ENCODE peak calls at places on chromosomes 6 and 20, in seven cellular contexts. One of them, this sample, is unnamed.

GRCh38 chr6:139588076-139588639 is 213.7 kb upstream of the CITED2 start:
- DNase-seq in GM10248: no peak
- DNase-seq in stimulated activated CD4-positive, alpha-beta T cell treated with anti-CD3 and anti-CD28 coated beads, Interleukin-15, amount 100 ng/mL, for 1 hour: no peak
- DNase-seq in stimulated activated naive CD4-positive, alpha-beta T cell: no peak
- DNase-seq in AG04449: no peak
- DNase-seq in activated T-helper 1 cell treated with anti-CD3 and anti-CD28 coated beads, Interleukin-2, amount 50 U/mL, for 16 hours: no peak
- DNase-seq in NCI-H1048: peak; percentile 7
- DNase-seq in this sample: no peak

GRCh38 chr6:91304506-91304905 is 717.6 kb upstream of the MAP3K7 start:
- DNase-seq in GM10248: no peak
- DNase-seq in stimulated activated CD4-positive, alpha-beta T cell treated with anti-CD3 and anti-CD28 coated beads, Interleukin-15, amount 100 ng/mL, for 1 hour: no peak
- DNase-seq in stimulated activated naive CD4-positive, alpha-beta T cell: no peak
- DNase-seq in AG04449: no peak
- DNase-seq in activated T-helper 1 cell treated with anti-CD3 and anti-CD28 coated beads, Interleukin-2, amount 50 U/mL, for 16 hours: no peak
- DNase-seq in NCI-H1048: no peak
- DNase-seq in this sample: no peak

GRCh38 chr20:36175475-36175995 is 21.0 kb downstream of the EPB41L1 start:
- DNase-seq in GM10248: no peak
- DNase-seq in stimulated activated CD4-positive, alpha-beta T cell treated with anti-CD3 and anti-CD28 coated beads, Interleukin-15, amount 100 ng/mL, for 1 hour: no peak
- DNase-seq in stimulated activated naive CD4-positive, alpha-beta T cell: no peak
- DNase-seq in AG04449: no peak
- DNase-seq in activated T-helper 1 cell treated with anti-CD3 and anti-CD28 coated beads, Interleukin-2, amount 50 U/mL, for 16 hours: no peak
- DNase-seq in NCI-H1048: no peak
- DNase-seq in this sample: no peak

GRCh38 chr6:139367810-139368321 is 6.6 kb downstream of the CITED2 start:
- DNase-seq in GM10248: no peak
- DNase-seq in stimulated activated CD4-positive, alpha-beta T cell treated with anti-CD3 and anti-CD28 coated beads, Interleukin-15, amount 100 ng/mL, for 1 hour: no peak
- DNase-seq in stimulated activated naive CD4-positive, alpha-beta T cell: no peak
- DNase-seq in AG04449: no peak
- DNase-seq in activated T-helper 1 cell treated with anti-CD3 and anti-CD28 coated beads, Interleukin-2, amount 50 U/mL, for 16 hours: no peak
- DNase-seq in NCI-H1048: no peak
- DNase-seq in this sample: no peak

GRCh38 chr6:83258517-83258916 is 65.4 kb downstream of the RWDD2A start:
- DNase-seq in GM10248: no peak
- DNase-seq in stimulated activated CD4-positive, alpha-beta T cell treated with anti-CD3 and anti-CD28 coated beads, Interleukin-15, amount 100 ng/mL, for 1 hour: no peak
- DNase-seq in stimulated activated naive CD4-positive, alpha-beta T cell: no peak
- DNase-seq in AG04449: no peak
- DNase-seq in activated T-helper 1 cell treated with anti-CD3 and anti-CD28 coated beads, Interleukin-2, amount 50 U/mL, for 16 hours: no peak
- DNase-seq in NCI-H1048: no peak
- DNase-seq in this sample: no peak

GRCh38 chr6:104754788-104755409 is 104.8 kb downstream of the HACE1 start:
- DNase-seq in GM10248: no peak
- DNase-seq in stimulated activated CD4-positive, alpha-beta T cell treated with anti-CD3 and anti-CD28 coated beads, Interleukin-15, amount 100 ng/mL, for 1 hour: no peak
- DNase-seq in stimulated activated naive CD4-positive, alpha-beta T cell: no peak
- DNase-seq in AG04449: no peak
- DNase-seq in activated T-helper 1 cell treated with anti-CD3 and anti-CD28 coated beads, Interleukin-2, amount 50 U/mL, for 16 hours: no peak
- DNase-seq in NCI-H1048: no peak
- DNase-seq in this sample: no peak

GRCh38 chr20:52493177-52493711 is 301.7 kb upstream of the ZFP64 start:
- DNase-seq in GM10248: no peak
- DNase-seq in stimulated activated CD4-positive, alpha-beta T cell treated with anti-CD3 and anti-CD28 coated beads, Interleukin-15, amount 100 ng/mL, for 1 hour: no peak
- DNase-seq in stimulated activated naive CD4-positive, alpha-beta T cell: no peak
- DNase-seq in AG04449: no peak
- DNase-seq in activated T-helper 1 cell treated with anti-CD3 and anti-CD28 coated beads, Interleukin-2, amount 50 U/mL, for 16 hours: no peak
- DNase-seq in NCI-H1048: no peak
- DNase-seq in this sample: no peak

GRCh38 chr20:63290677-63291472 is 2.1 kb upstream of the COL20A1 start:
- DNase-seq in GM10248: peak; percentile 86
- DNase-seq in stimulated activated CD4-positive, alpha-beta T cell treated with anti-CD3 and anti-CD28 coated beads, Interleukin-15, amount 100 ng/mL, for 1 hour: peak; percentile 27
- DNase-seq in stimulated activated naive CD4-positive, alpha-beta T cell: peak; percentile 57
- DNase-seq in AG04449: no peak
- DNase-seq in activated T-helper 1 cell treated with anti-CD3 and anti-CD28 coated beads, Interleukin-2, amount 50 U/mL, for 16 hours: peak; percentile 37
- DNase-seq in NCI-H1048: no peak
- DNase-seq in this sample: no peak

GRCh38 chr20:5156670-5157448 is 30.1 kb downstream of the CDS2 start:
- DNase-seq in GM10248: no peak
- DNase-seq in stimulated activated CD4-positive, alpha-beta T cell treated with anti-CD3 and anti-CD28 coated beads, Interleukin-15, amount 100 ng/mL, for 1 hour: no peak
- DNase-seq in stimulated activated naive CD4-positive, alpha-beta T cell: no peak
- DNase-seq in AG04449: no peak
- DNase-seq in activated T-helper 1 cell treated with anti-CD3 and anti-CD28 coated beads, Interleukin-2, amount 50 U/mL, for 16 hours: no peak
- DNase-seq in NCI-H1048: no peak
- DNase-seq in this sample: no peak

GRCh38 chr20:62606551-62607201 is 35.6 kb upstream of the SLCO4A1 start:
- DNase-seq in GM10248: no peak
- DNase-seq in stimulated activated CD4-positive, alpha-beta T cell treated with anti-CD3 and anti-CD28 coated beads, Interleukin-15, amount 100 ng/mL, for 1 hour: no peak
- DNase-seq in stimulated activated naive CD4-positive, alpha-beta T cell: no peak
- DNase-seq in AG04449: no peak
- DNase-seq in activated T-helper 1 cell treated with anti-CD3 and anti-CD28 coated beads, Interleukin-2, amount 50 U/mL, for 16 hours: no peak
- DNase-seq in NCI-H1048: no peak
- DNase-seq in this sample: no peak

GRCh38 chr20:1274485-1275313 is 8.6 kb downstream of the SNPH start:
- DNase-seq in GM10248: no peak
- DNase-seq in stimulated activated CD4-positive, alpha-beta T cell treated with anti-CD3 and anti-CD28 coated beads, Interleukin-15, amount 100 ng/mL, for 1 hour: no peak
- DNase-seq in stimulated activated naive CD4-positive, alpha-beta T cell: no peak
- DNase-seq in AG04449: no peak
- DNase-seq in activated T-helper 1 cell treated with anti-CD3 and anti-CD28 coated beads, Interleukin-2, amount 50 U/mL, for 16 hours: no peak
- DNase-seq in NCI-H1048: no peak
- DNase-seq in this sample: no peak

GRCh38 chr6:145798530-145798929 is 16.1 kb downstream of the FBXO30 start:
- DNase-seq in GM10248: no peak
- DNase-seq in stimulated activated CD4-positive, alpha-beta T cell treated with anti-CD3 and anti-CD28 coated beads, Interleukin-15, amount 100 ng/mL, for 1 hour: no peak
- DNase-seq in stimulated activated naive CD4-positive, alpha-beta T cell: no peak
- DNase-seq in AG04449: no peak
- DNase-seq in activated T-helper 1 cell treated with anti-CD3 and anti-CD28 coated beads, Interleukin-2, amount 50 U/mL, for 16 hours: no peak
- DNase-seq in NCI-H1048: no peak
- DNase-seq in this sample: no peak

GRCh38 chr6:116267879-116268588 is 11.7 kb downstream of the TSPYL1 start:
- DNase-seq in GM10248: no peak
- DNase-seq in stimulated activated CD4-positive, alpha-beta T cell treated with anti-CD3 and anti-CD28 coated beads, Interleukin-15, amount 100 ng/mL, for 1 hour: no peak
- DNase-seq in stimulated activated naive CD4-positive, alpha-beta T cell: no peak
- DNase-seq in AG04449: no peak
- DNase-seq in activated T-helper 1 cell treated with anti-CD3 and anti-CD28 coated beads, Interleukin-2, amount 50 U/mL, for 16 hours: no peak
- DNase-seq in NCI-H1048: no peak
- DNase-seq in this sample: no peak

GRCh38 chr6:164184410-164184809 is 769.9 kb downstream of the QKI start:
- DNase-seq in GM10248: no peak
- DNase-seq in stimulated activated CD4-positive, alpha-beta T cell treated with anti-CD3 and anti-CD28 coated beads, Interleukin-15, amount 100 ng/mL, for 1 hour: no peak
- DNase-seq in stimulated activated naive CD4-positive, alpha-beta T cell: no peak
- DNase-seq in AG04449: no peak
- DNase-seq in activated T-helper 1 cell treated with anti-CD3 and anti-CD28 coated beads, Interleukin-2, amount 50 U/mL, for 16 hours: no peak
- DNase-seq in NCI-H1048: no peak
- DNase-seq in this sample: no peak

GRCh38 chr6:40999498-41000070 is 39.4 kb downstream of the UNC5CL start:
- DNase-seq in GM10248: peak; percentile 59
- DNase-seq in stimulated activated CD4-positive, alpha-beta T cell treated with anti-CD3 and anti-CD28 coated beads, Interleukin-15, amount 100 ng/mL, for 1 hour: no peak
- DNase-seq in stimulated activated naive CD4-positive, alpha-beta T cell: no peak
- DNase-seq in AG04449: no peak
- DNase-seq in activated T-helper 1 cell treated with anti-CD3 and anti-CD28 coated beads, Interleukin-2, amount 50 U/mL, for 16 hours: no peak
- DNase-seq in NCI-H1048: no peak
- DNase-seq in this sample: no peak

GRCh38 chr6:30769853-30770160 is 25.5 kb upstream of the IER3 start:
- DNase-seq in GM10248: no peak
- DNase-seq in stimulated activated CD4-positive, alpha-beta T cell treated with anti-CD3 and anti-CD28 coated beads, Interleukin-15, amount 100 ng/mL, for 1 hour: no peak
- DNase-seq in stimulated activated naive CD4-positive, alpha-beta T cell: no peak
- DNase-seq in AG04449: no peak
- DNase-seq in activated T-helper 1 cell treated with anti-CD3 and anti-CD28 coated beads, Interleukin-2, amount 50 U/mL, for 16 hours: no peak
- DNase-seq in NCI-H1048: no peak
- DNase-seq in this sample: no peak

GRCh38 chr20:1688886-1689538 is 31.4 kb upstream of the SIRPG start:
- DNase-seq in GM10248: no peak
- DNase-seq in stimulated activated CD4-positive, alpha-beta T cell treated with anti-CD3 and anti-CD28 coated beads, Interleukin-15, amount 100 ng/mL, for 1 hour: no peak
- DNase-seq in stimulated activated naive CD4-positive, alpha-beta T cell: no peak
- DNase-seq in AG04449: no peak
- DNase-seq in activated T-helper 1 cell treated with anti-CD3 and anti-CD28 coated beads, Interleukin-2, amount 50 U/mL, for 16 hours: no peak
- DNase-seq in NCI-H1048: no peak
- DNase-seq in this sample: no peak

GRCh38 chr20:6699931-6700562 is 67.4 kb upstream of the BMP2 start:
- DNase-seq in GM10248: no peak
- DNase-seq in stimulated activated CD4-positive, alpha-beta T cell treated with anti-CD3 and anti-CD28 coated beads, Interleukin-15, amount 100 ng/mL, for 1 hour: no peak
- DNase-seq in stimulated activated naive CD4-positive, alpha-beta T cell: no peak
- DNase-seq in AG04449: no peak
- DNase-seq in activated T-helper 1 cell treated with anti-CD3 and anti-CD28 coated beads, Interleukin-2, amount 50 U/mL, for 16 hours: no peak
- DNase-seq in NCI-H1048: no peak
- DNase-seq in this sample: no peak

GRCh38 chr6:144434308-144434990 is 149.3 kb downstream of the UTRN start:
- DNase-seq in GM10248: no peak
- DNase-seq in stimulated activated CD4-positive, alpha-beta T cell treated with anti-CD3 and anti-CD28 coated beads, Interleukin-15, amount 100 ng/mL, for 1 hour: no peak
- DNase-seq in stimulated activated naive CD4-positive, alpha-beta T cell: no peak
- DNase-seq in AG04449: peak; percentile 65
- DNase-seq in activated T-helper 1 cell treated with anti-CD3 and anti-CD28 coated beads, Interleukin-2, amount 50 U/mL, for 16 hours: no peak
- DNase-seq in NCI-H1048: no peak
- DNase-seq in this sample: peak; percentile 37

GRCh38 chr6:26432622-26433021 is 7.7 kb upstream of the BTN3A3 start:
- DNase-seq in GM10248: no peak
- DNase-seq in stimulated activated CD4-positive, alpha-beta T cell treated with anti-CD3 and anti-CD28 coated beads, Interleukin-15, amount 100 ng/mL, for 1 hour: no peak
- DNase-seq in stimulated activated naive CD4-positive, alpha-beta T cell: no peak
- DNase-seq in AG04449: no peak
- DNase-seq in activated T-helper 1 cell treated with anti-CD3 and anti-CD28 coated beads, Interleukin-2, amount 50 U/mL, for 16 hours: no peak
- DNase-seq in NCI-H1048: no peak
- DNase-seq in this sample: no peak

GRCh38 chr6:45696738-45697137 is 318.9 kb downstream of the CLIC5 start:
- DNase-seq in GM10248: no peak
- DNase-seq in stimulated activated CD4-positive, alpha-beta T cell treated with anti-CD3 and anti-CD28 coated beads, Interleukin-15, amount 100 ng/mL, for 1 hour: no peak
- DNase-seq in stimulated activated naive CD4-positive, alpha-beta T cell: no peak
- DNase-seq in AG04449: no peak
- DNase-seq in activated T-helper 1 cell treated with anti-CD3 and anti-CD28 coated beads, Interleukin-2, amount 50 U/mL, for 16 hours: no peak
- DNase-seq in NCI-H1048: no peak
- DNase-seq in this sample: no peak

GRCh38 chr6:150346346-150346745 is 22.5 kb upstream of the IYD start:
- DNase-seq in GM10248: no peak
- DNase-seq in stimulated activated CD4-positive, alpha-beta T cell treated with anti-CD3 and anti-CD28 coated beads, Interleukin-15, amount 100 ng/mL, for 1 hour: no peak
- DNase-seq in stimulated activated naive CD4-positive, alpha-beta T cell: no peak
- DNase-seq in AG04449: no peak
- DNase-seq in activated T-helper 1 cell treated with anti-CD3 and anti-CD28 coated beads, Interleukin-2, amount 50 U/mL, for 16 hours: no peak
- DNase-seq in NCI-H1048: no peak
- DNase-seq in this sample: no peak

GRCh38 chr6:15473741-15474161 is 189.1 kb downstream of the DTNBP1 start:
- DNase-seq in GM10248: no peak
- DNase-seq in stimulated activated CD4-positive, alpha-beta T cell treated with anti-CD3 and anti-CD28 coated beads, Interleukin-15, amount 100 ng/mL, for 1 hour: no peak
- DNase-seq in stimulated activated naive CD4-positive, alpha-beta T cell: no peak
- DNase-seq in AG04449: no peak
- DNase-seq in activated T-helper 1 cell treated with anti-CD3 and anti-CD28 coated beads, Interleukin-2, amount 50 U/mL, for 16 hours: no peak
- DNase-seq in NCI-H1048: no peak
- DNase-seq in this sample: no peak

GRCh38 chr20:50438986-50439407 is 71.2 kb upstream of the PTPN1 start:
- DNase-seq in GM10248: no peak
- DNase-seq in stimulated activated CD4-positive, alpha-beta T cell treated with anti-CD3 and anti-CD28 coated beads, Interleukin-15, amount 100 ng/mL, for 1 hour: no peak
- DNase-seq in stimulated activated naive CD4-positive, alpha-beta T cell: no peak
- DNase-seq in AG04449: no peak
- DNase-seq in activated T-helper 1 cell treated with anti-CD3 and anti-CD28 coated beads, Interleukin-2, amount 50 U/mL, for 16 hours: no peak
- DNase-seq in NCI-H1048: no peak
- DNase-seq in this sample: no peak